ENCODE peak calls at places on chromosomes 4 and X, in five cellular contexts. K is IMR-90, J is AG04450, Q is breast epithelium, F is A673. A is an unnamed sample.
A peak's percentile ranks its signal among the peaks of the same experiment; 100 is the strongest.

GRCh38 chr4:99275050-99275449 is 15.7 kb downstream of the ADH1A start:
- DNase-seq in Q (no peak), K (no peak), F (no peak), J (no peak), A (no peak)

GRCh38 chr4:22987861-22988260 is 295.1 kb downstream of the GBA3 start:
- DNase-seq in F (no peak), J (no peak), Q (no peak), K (peak; percentile 34), A (no peak)

GRCh38 chrX:118975831-118976598 is 1.6 kb downstream of the LONRF3 start:
- DNase-seq in Q (peak; percentile 56), J (no peak), K (peak; percentile 3), F (peak; percentile 10), A (no peak)

GRCh38 chrX:70995338-70995737 is 64.4 kb upstream of the SLC7A3 start:
- DNase-seq in F (no peak), K (no peak), Q (no peak), J (no peak), A (no peak)

GRCh38 chr4:64334964-64335363 is 74.3 kb downstream of the TECRL start:
- DNase-seq in K (no peak), J (no peak), F (no peak), Q (no peak), A (no peak)

GRCh38 chr4:48944659-48945290 is 38.2 kb upstream of the OCIAD2 start:
- DNase-seq in K (no peak), Q (no peak), J (no peak), F (peak; percentile 32), A (peak; percentile 39)

GRCh38 chrX:152038798-152039197 is 64.3 kb upstream of the GABRE start:
- DNase-seq in F (no peak), K (no peak), J (no peak), Q (no peak), A (no peak)

GRCh38 chr4:128450326-128451120 is 162.9 kb upstream of the PGRMC2 start:
- DNase-seq in F (no peak), J (no peak), Q (no peak), K (peak; percentile 26), A (no peak)

GRCh38 chrX:33211356-33212254 is at the start of gene DMD:
- DNase-seq in J (peak; percentile 60), Q (peak; percentile 75), F (no peak), K (peak; percentile 84), A (no peak)

GRCh38 chrX:55127692-55128091 is 38.9 kb downstream of the PAGE2 start:
- DNase-seq in K (no peak), J (no peak), F (peak; percentile 4), Q (no peak), A (no peak)

GRCh38 chr4:76074995-76075600 is 589 bp downstream of the ART3 start:
- DNase-seq in Q (no peak), K (no peak), J (no peak), F (no peak), A (no peak)

GRCh38 chr4:114263233-114263632 is 283.8 kb upstream of the ARSJ start:
- DNase-seq in F (no peak), Q (no peak), K (peak; percentile 81), J (no peak), A (no peak)

GRCh38 chr4:108651068-108651794 is 832 bp downstream of the OSTC start:
- DNase-seq in J (peak; percentile 23), Q (no peak), K (peak; percentile 72), F (peak; percentile 37), A (no peak)

GRCh38 chrX:29172880-29173279 is 585.6 kb downstream of the IL1RAPL1 start:
- DNase-seq in J (no peak), K (peak; percentile 62), F (peak; percentile 78), Q (no peak), A (no peak)

GRCh38 chr4:95049838-95050237 is 292.1 kb downstream of the BMPR1B start:
- DNase-seq in K (peak; percentile 10), J (no peak), Q (no peak), F (peak; percentile 16), A (no peak)

GRCh38 chr4:150582881-150583286 is 933 bp downstream of the MAB21L2 start:
- DNase-seq in K (peak; percentile 51), J (no peak), Q (no peak), F (no peak), A (no peak)

GRCh38 chr4:6915041-6916005 is 5.7 kb downstream of the TBC1D14 start:
- DNase-seq in J (no peak), F (no peak), K (no peak), Q (no peak), A (no peak)

GRCh38 chrX:130280901-130281300 is 12.2 kb upstream of the ZNF280C start:
- DNase-seq in J (no peak), K (no peak), Q (no peak), F (no peak), A (no peak)

GRCh38 chr4:101864660-101865059 is 74.1 kb downstream of the BANK1 start:
- DNase-seq in K (no peak), Q (no peak), F (no peak), J (no peak), A (no peak)

GRCh38 chrX:131366387-131366786 is 77.3 kb upstream of the IGSF1 start:
- DNase-seq in K (no peak), J (no peak), Q (no peak), F (peak; percentile 3), A (no peak)

GRCh38 chrX:77014655-77015377 is 432.4 kb upstream of the FGF16 start:
- DNase-seq in F (peak; percentile 25), K (no peak), J (no peak), Q (no peak), A (peak; percentile 4)

GRCh38 chrX:74426071-74426470 is 4.8 kb downstream of the SLC16A2 start:
- DNase-seq in J (no peak), K (no peak), F (no peak), Q (no peak), A (no peak)

GRCh38 chr4:22348410-22348809 is 167.5 kb downstream of the ADGRA3 start:
- DNase-seq in J (peak; percentile 16), Q (no peak), K (peak; percentile 70), F (no peak), A (no peak)

GRCh38 chr4:150852237-150852636 is 162.8 kb downstream of the LRBA start:
- DNase-seq in K (no peak), Q (no peak), J (no peak), F (no peak), A (no peak)

GRCh38 chrX:50168305-50168704 is 32.5 kb downstream of the AKAP4 start:
- DNase-seq in F (peak; percentile 18), Q (no peak), J (no peak), K (peak; percentile 4), A (no peak)

GRCh38 chr4:3251691-3252479 is 2.9 kb downstream of the MSANTD1 start:
- DNase-seq in K (no peak), F (no peak), J (no peak), Q (no peak), A (no peak)

GRCh38 chrX:132576945-132577344 is 88.1 kb upstream of the MBNL3 start:
- DNase-seq in Q (no peak), K (no peak), F (no peak), J (no peak), A (no peak)

GRCh38 chrX:68807818-68808217 is 21.0 kb upstream of the EFNB1 start:
- DNase-seq in K (no peak), J (no peak), F (peak; percentile 36), Q (no peak), A (no peak)

GRCh38 chr4:102263024-102263787 is 82.1 kb downstream of the SLC39A8 start:
- DNase-seq in Q (no peak), J (no peak), F (peak; percentile 56), K (peak; percentile 28), A (peak; percentile 26)

GRCh38 chr4:58776627-58777026 is 1666.4 kb upstream of the IGFBP7 start:
- DNase-seq in Q (no peak), J (peak; percentile 57), F (no peak), K (peak; percentile 90), A (no peak)

GRCh38 chr4:116926631-116927295 is 158.6 kb downstream of the TRAM1L1 start:
- DNase-seq in Q (no peak), J (no peak), F (no peak), K (no peak), A (no peak)

GRCh38 chrX:120301960-120302359 is 9.3 kb downstream of the TMEM255A start:
- DNase-seq in J (no peak), F (no peak), Q (no peak), K (no peak), A (no peak)

DNA sequence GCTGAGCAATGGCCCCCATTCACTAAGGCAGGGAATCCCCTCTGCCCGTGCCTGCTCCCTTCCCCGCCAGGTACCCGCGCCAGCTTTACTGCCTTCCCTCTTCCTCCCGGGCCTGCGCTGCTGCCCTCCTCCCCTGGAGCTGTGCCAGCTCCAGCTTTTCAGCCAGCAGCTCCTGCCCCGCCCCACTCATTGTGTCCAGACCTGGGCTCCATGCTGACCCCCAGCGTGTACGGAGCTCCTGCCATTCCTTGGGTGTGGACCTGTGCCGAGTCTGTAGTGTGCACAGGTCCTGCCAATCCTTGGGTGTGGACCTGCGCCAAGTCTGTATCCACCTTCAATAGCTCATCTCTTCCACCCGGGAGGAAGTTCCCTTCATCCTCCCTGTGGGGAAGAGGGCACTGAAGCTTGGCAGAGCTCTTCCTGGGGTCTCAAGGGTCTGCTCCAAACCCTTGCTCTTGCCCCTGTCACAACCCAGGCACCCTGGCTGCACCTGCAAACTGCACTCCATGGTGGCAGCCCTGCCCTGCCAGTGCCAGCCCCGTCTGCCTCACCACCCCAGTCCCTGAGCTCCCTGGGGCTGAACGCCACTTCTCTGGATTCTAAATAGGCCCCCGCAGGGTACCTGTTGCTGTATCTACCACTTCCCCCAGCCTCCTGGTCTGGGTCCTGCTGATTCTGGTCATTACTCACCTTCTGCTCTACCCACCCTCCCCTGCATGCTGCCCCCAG is 63.9 kb downstream of the TRMT44 start:
- DNase-seq in F (no peak), K (no peak), Q (peak; percentile 29), J (no peak), A (no peak)
- H3K4me3 ChIP-seq in F (no peak overlapping the region), K (no peak overlapping the region), Q (peak overlapping the region; percentile 53), J (no peak overlapping the region), A (no peak overlapping the region)

GRCh38 chr4:40750461-40751258 is 905 bp downstream of the NSUN7 start:
- DNase-seq in J (no peak), K (no peak), F (peak; percentile 8), Q (no peak), A (no peak)
- H3K4me3 ChIP-seq in J (peak overlapping the region; percentile 44), K (peak overlapping the region; percentile 3), F (peak overlapping the region; percentile 56), Q (peak overlapping the region; percentile 79), A (no peak overlapping the region)

GRCh38 chrX:102744307-102744706 is 23.8 kb downstream of the GPRASP3 start:
- DNase-seq in Q (no peak), F (no peak), J (no peak), K (no peak), A (no peak)

GRCh38 chrX:102745513-102746133 is 25.1 kb downstream of the GPRASP3 start:
- DNase-seq in Q (no peak), K (no peak), F (peak; percentile 5), J (no peak), A (no peak)

GRCh38 chrX:102746134-102746584 is 25.6 kb downstream of the GPRASP3 start:
- DNase-seq in Q (no peak), F (no peak), J (no peak), K (no peak), A (no peak)
- H3K4me3 ChIP-seq in Q (peak overlapping the region; percentile 68), F (peak overlapping the region; percentile 34), J (peak overlapping the region; percentile 64), K (peak overlapping the region; percentile 61), A (no peak overlapping the region)

DNA sequence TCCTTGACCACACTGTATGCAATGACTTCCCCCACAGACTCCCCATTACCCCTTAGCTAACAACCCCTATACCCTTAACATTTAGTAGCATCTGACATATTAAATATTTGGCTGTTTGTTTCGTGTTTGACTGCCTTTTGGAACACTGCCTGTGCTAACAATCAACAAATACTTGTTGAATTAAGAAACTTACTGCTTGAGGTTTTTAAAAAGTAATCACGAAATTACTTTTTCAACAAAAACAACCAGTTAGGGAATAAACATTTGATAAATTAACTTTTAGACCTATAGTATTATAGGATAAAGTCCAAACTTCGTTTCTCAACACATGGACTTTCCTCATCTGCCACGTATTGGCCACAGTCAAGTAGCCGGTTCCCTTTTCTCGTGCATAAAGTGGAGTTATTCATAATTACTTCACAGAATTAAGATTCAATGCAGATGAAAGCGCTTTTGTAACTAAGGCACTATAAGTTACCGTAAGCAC is 555 bp upstream of the ELMOD2 start:
- DNase-seq in Q (no peak), K (no peak), F (no peak), J (no peak), A (no peak)
- H3K4me3 ChIP-seq in Q (peak overlapping the region; percentile 94), K (peak overlapping the region; percentile 43), F (peak overlapping the region; percentile 82), J (peak overlapping the region; percentile 84), A (no peak overlapping the region)

A was measured in DND-41.